ENCODE peak calls at places on chromosomes 12 and 14, in four cellular contexts. U is AG09309, J is dorsolateral prefrontal cortex, V is GM13977. S is an unnamed sample.

GRCh38 chr12:113497709-113498108 is 26.0 kb upstream of the LHX5 start:
- DNase-seq in U (no peak), J (no peak), V (no peak), S (no peak)

GRCh38 chr12:111462134-111462821 is 56.6 kb downstream of the SH2B3 start:
- DNase-seq in U (peak; percentile 83), J (no peak), V (no peak), S (no peak)

GRCh38 chr14:52950898-52951729 is at the start of gene FERMT2:
- DNase-seq in U (peak; percentile 28), J (peak; percentile 80), V (peak; percentile 87), S (peak; percentile 91)

GRCh38 chr14:103161054-103161397 is 37.8 kb downstream of the TNFAIP2 start:
- DNase-seq in U (no peak), J (no peak), V (no peak), S (peak; percentile 69)

GRCh38 chr12:1531160-1531653 is 63.2 kb downstream of the FBXL14 start:
- DNase-seq in U (no peak), J (no peak), V (no peak), S (peak; percentile 10)

GRCh38 chr12:96172981-96173380 is 21.2 kb upstream of the ELK3 start:
- DNase-seq in U (no peak), J (no peak), V (no peak), S (no peak)

GRCh38 chr12:123126294-123127144 is 24.4 kb downstream of the PITPNM2 start:
- DNase-seq in U (peak; percentile 97), J (no peak), V (no peak), S (peak; percentile 48)

GRCh38 chr12:128940974-128941373 is 87.7 kb downstream of the GLT1D1 start:
- DNase-seq in U (no peak), J (no peak), V (no peak), S (no peak)

GRCh38 chr12:89695100-89695499 is 13.5 kb downstream of the ATP2B1 start:
- DNase-seq in U (no peak), J (no peak), V (no peak), S (no peak)

GRCh38 chr12:115672506-115673080 is 604.9 kb downstream of the MED13L start:
- DNase-seq in U (no peak), J (no peak), V (no peak), S (no peak)

GRCh38 chr12:111441107-111441928 is 35.6 kb downstream of the SH2B3 start:
- DNase-seq in U (no peak), J (no peak), V (no peak), S (no peak)

GRCh38 chr14:35369701-35370191 is 34.8 kb downstream of the NFKBIA start:
- DNase-seq in U (no peak), J (no peak), V (no peak), S (no peak)

GRCh38 chr12:15276088-15276698 is 46.1 kb upstream of the PTPRO start:
- DNase-seq in U (no peak), J (no peak), V (no peak), S (peak; percentile 41)

GRCh38 chr12:75452675-75453330 is 27.8 kb upstream of the GLIPR1 start:
- DNase-seq in U (peak; percentile 25), J (no peak), V (no peak), S (no peak)

GRCh38 chr14:101167428-101167827 is 263.9 kb upstream of the RTL1 start:
- DNase-seq in U (no peak), J (no peak), V (no peak), S (no peak)

GRCh38 chr12:11540156-11540555 is 109.3 kb upstream of the ETV6 start:
- DNase-seq in U (no peak), J (no peak), V (no peak), S (no peak)

GRCh38 chr14:36988989-36989388 is 183.4 kb downstream of the SLC25A21 start:
- DNase-seq in U (no peak), J (no peak), V (no peak), S (no peak)

GRCh38 chr12:66279127-66279712 is 23.1 kb upstream of the HELB start:
- DNase-seq in U (no peak), J (no peak), V (no peak), S (peak; percentile 51)

GRCh38 chr12:132465269-132466190 is 24.4 kb upstream of the FBRSL1 start:
- DNase-seq in U (no peak), J (no peak), V (no peak), S (no peak)

GRCh38 chr12:131315601-131316000 is 361.9 kb downstream of the ADGRD1 start:
- DNase-seq in U (no peak), J (no peak), V (no peak), S (no peak)

GRCh38 chr12:31106101-31106803 is 32.6 kb downstream of the DDX11 start:
- DNase-seq in U (no peak), J (no peak), V (no peak), S (no peak)

GRCh38 chr12:6828671-6829531 is 694 bp downstream of the P3H3 start:
- DNase-seq in U (no peak), J (no peak), V (peak; percentile 69), S (peak; percentile 19)

GRCh38 chr12:103175625-103176024 is 218.2 kb downstream of the ASCL1 start:
- DNase-seq in U (no peak), J (no peak), V (no peak), S (no peak)

GRCh38 chr12:101230547-101230946 is 20.5 kb upstream of the SLC5A8 start:
- DNase-seq in U (peak; percentile 75), J (no peak), V (no peak), S (no peak)

GRCh38 chr14:83556746-83557460 is 1973.0 kb upstream of the FLRT2 start:
- DNase-seq in U (no peak), J (no peak), V (no peak), S (no peak)

GRCh38 chr12:57401165-57401564 is 29.7 kb downstream of the R3HDM2 start:
- DNase-seq in U (no peak), J (no peak), V (no peak), S (no peak)

GRCh38 chr12:58888131-58888783 is 32.0 kb downstream of the LRIG3 start:
- DNase-seq in U (peak; percentile 49), J (no peak), V (no peak), S (no peak)

GRCh38 chr14:65304963-65305362 is 107.6 kb upstream of the FUT8 start:
- DNase-seq in U (no peak), J (no peak), V (no peak), S (no peak)

GRCh38 chr12:95413576-95413975 is 60.4 kb upstream of the METAP2 start:
- DNase-seq in U (peak; percentile 66), J (no peak), V (no peak), S (no peak)

GRCh38 chr14:90604356-90604755 is 207.5 kb downstream of the CALM1 start:
- DNase-seq in U (no peak), J (no peak), V (no peak), S (no peak)

GRCh38 chr14:36066636-36067035 is 109.9 kb downstream of the PTCSC3 start:
- DNase-seq in U (no peak), J (no peak), V (no peak), S (no peak)

GRCh38 chr12:92971869-92972524 is 42.9 kb upstream of the EEA1 start:
- DNase-seq in U (peak; percentile 48), J (no peak), V (no peak), S (no peak)

GRCh38 chr12:93772003-93772402 is 94.8 kb downstream of the CRADD start:
- DNase-seq in U (no peak), J (no peak), V (no peak), S (no peak)

GRCh38 chr14:76887196-76887595 is 61.0 kb downstream of the LRRC74A start:
- DNase-seq in U (no peak), J (no peak), V (no peak), S (no peak)

GRCh38 chr14:37247777-37248461 is 50.2 kb downstream of the MIPOL1 start:
- DNase-seq in U (no peak), J (no peak), V (no peak), S (no peak)

GRCh38 chr14:99579077-99579836 is 24.8 kb downstream of the CCDC85C start:
- DNase-seq in U (no peak), J (no peak), V (no peak), S (peak; percentile 86)

GRCh38 chr14:106044949-106045596 is 518.7 kb downstream of the TMEM121 start:
- DNase-seq in U (no peak), J (no peak), V (peak; percentile 35), S (peak; percentile 67)

GRCh38 chr14:106037380-106037779 is 511.0 kb downstream of the TMEM121 start:
- DNase-seq in U (no peak), J (no peak), V (no peak), S (no peak)

GRCh38 chr14:106044515-106044914 is 518.1 kb downstream of the TMEM121 start:
- DNase-seq in U (no peak), J (no peak), V (peak; percentile 6), S (no peak)

DNA sequence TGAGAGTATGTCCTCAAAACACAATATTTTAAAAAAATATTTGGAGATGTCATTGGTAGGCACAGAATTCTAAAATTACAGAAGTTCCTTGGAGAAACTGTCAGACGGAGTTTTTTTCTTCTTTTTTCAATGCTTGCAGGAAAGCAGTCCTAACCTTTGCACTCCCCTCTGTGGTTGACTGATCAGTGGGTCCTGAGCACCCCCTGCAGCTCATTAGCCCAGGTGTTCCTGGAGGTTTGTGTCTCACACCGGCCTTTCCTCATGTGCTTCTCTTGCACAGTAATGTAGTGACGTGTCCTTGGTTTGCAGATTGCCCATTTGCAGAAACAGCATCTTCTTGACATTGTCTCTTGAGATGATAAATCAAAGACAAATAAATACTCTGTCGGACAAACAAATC is 513.0 kb downstream of the TMEM121 start:
- DNase-seq in U (no peak), J (no peak), V (peak; percentile 10), S (peak; percentile 49)
- TF ChIP-seq CTCF in U (no peak), J (no peak), V (peak; percentile 73), S (no peak)

GRCh38 chr14:58272589-58273372 is 25.6 kb upstream of the ARID4A start:
- DNase-seq in U (no peak), J (no peak), V (no peak), S (peak; percentile 48)
- TF ChIP-seq CTCF in U (no peak), J (no peak), V (no peak), S (no peak)

DNA sequence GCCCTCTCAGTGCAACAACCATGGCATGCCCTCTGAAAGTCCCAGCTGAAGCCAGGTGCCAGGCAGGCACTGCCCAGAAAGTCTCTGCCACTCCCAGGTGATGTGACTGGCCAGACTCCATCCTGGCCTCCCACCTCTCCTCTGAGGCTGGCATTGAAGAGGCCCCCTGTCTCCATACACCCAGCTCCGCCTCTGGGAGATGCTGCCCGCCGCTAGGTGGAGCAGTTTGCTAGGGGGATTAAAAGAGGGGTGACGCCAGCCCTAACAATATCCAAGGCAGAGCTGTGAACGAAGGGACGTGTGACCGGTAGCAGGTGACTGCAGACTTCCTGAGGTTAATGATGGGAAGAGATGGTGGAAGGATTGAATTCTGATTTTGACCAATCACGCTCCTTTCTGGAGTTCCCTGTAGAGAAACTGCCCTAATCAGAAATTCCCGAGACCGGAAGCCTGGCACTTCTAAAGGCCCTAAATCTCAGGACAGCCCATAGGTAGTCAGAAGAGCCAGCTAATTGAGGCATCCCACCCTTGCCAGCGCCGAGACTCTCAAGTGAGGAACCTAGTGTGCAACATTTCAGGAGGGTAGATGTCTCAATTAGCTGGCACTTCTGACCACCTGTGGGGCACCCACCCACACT is 8.3 kb upstream of the PLEK2 start:
- DNase-seq in U (no peak), J (no peak), V (no peak), S (peak; percentile 67)
- TF ChIP-seq CTCF in U (peak; percentile 35), J (no peak), V (peak; percentile 64), S (peak; percentile 61)

GRCh38 chr14:94689218-94689984 is 77.2 kb downstream of the SERPINA3 start:
- DNase-seq in U (no peak), J (peak; percentile 67), V (peak; percentile 81), S (peak; percentile 84)
- TF ChIP-seq CTCF in U (peak; percentile 78), J (peak; percentile 91), V (peak; percentile 97), S (peak; percentile 92)

S was measured in Calu3.